ENCODE peak calls at places on chromosomes 5 and 9, in five cellular contexts. R is small intestine; A is CD8-positive, alpha-beta T cell; O is pancreas; Z is tibial nerve. H is an unnamed sample.
A peak's percentile ranks its signal among the peaks of the same experiment; 100 is the strongest.

GRCh38 chr9:209143-209758 is 5.4 kb upstream of the DOCK8 start:
- DNase-seq in R (no peak), A (no peak), O (no peak), Z (no peak), H (no peak)

GRCh38 chr9:138007566-138008080 is 130.0 kb downstream of the CACNA1B start:
- DNase-seq in R (no peak), A (no peak), O (no peak), Z (no peak), H (no peak)

GRCh38 chr5:10602031-10602806 is 38.3 kb downstream of the ANKRD33B start:
- DNase-seq in R (peak; percentile 15), A (no peak), O (no peak), Z (no peak), H (no peak)

GRCh38 chr5:74400067-74400466 is 240.5 kb downstream of the ENC1 start:
- DNase-seq in R (peak; percentile 69), A (no peak), O (peak; percentile 47), Z (no peak), H (no peak)

GRCh38 chr9:121246821-121247511 is 21.0 kb upstream of the GSN start:
- DNase-seq in R (no peak), A (no peak), O (no peak), Z (no peak), H (no peak)

GRCh38 chr9:135227641-135228251 is 140.3 kb downstream of the OLFM1 start:
- DNase-seq in R (no peak), A (no peak), O (no peak), Z (no peak), H (no peak)

GRCh38 chr5:172569862-172570558 is 71.1 kb upstream of the NEURL1B start:
- DNase-seq in R (peak; percentile 43), A (no peak), O (no peak), Z (no peak), H (no peak)

GRCh38 chr9:100419166-100419565 is 7.8 kb upstream of the MSANTD3 start:
- DNase-seq in R (no peak), A (no peak), O (no peak), Z (no peak), H (no peak)

GRCh38 chr5:172958268-172959046 is 767 bp upstream of the RPL26L1 start:
- DNase-seq in R (peak; percentile 69), A (peak; percentile 47), O (peak; percentile 33), Z (peak; percentile 54), H (no peak)

GRCh38 chr9:15115702-15116639 is 191.0 kb downstream of the TTC39B start:
- DNase-seq in R (no peak), A (no peak), O (no peak), Z (no peak), H (no peak)

GRCh38 chr5:142293486-142293885 is 31.3 kb downstream of the SPRY4 start:
- DNase-seq in R (no peak), A (no peak), O (no peak), Z (no peak), H (no peak)
- H3K27ac ChIP-seq in R (no peak overlapping the region), A (no peak overlapping the region), O (no peak overlapping the region), Z (no peak overlapping the region), H (no peak overlapping the region)

GRCh38 chr5:115453391-115454095 is 91.0 kb downstream of the FEM1C start:
- DNase-seq in R (peak; percentile 56), A (no peak), O (no peak), Z (no peak), H (no peak)
- H3K4me1 ChIP-seq in R (peaks cover 24% of the 10 kb centered on the region), A (no peaks in the 10 kb centered on the region), O (peaks cover 63% of the 10 kb centered on the region), Z (peaks cover 11% of the 10 kb centered on the region), H (no peaks in the 10 kb centered on the region)

GRCh38 chr9:37083654-37084053 is 36.7 kb upstream of the ZCCHC7 start:
- DNase-seq in R (no peak), A (no peak), O (no peak), Z (no peak), H (no peak)

GRCh38 chr9:37079370-37080164 is 40.8 kb upstream of the ZCCHC7 start:
- DNase-seq in R (peak; percentile 95), A (peak; percentile 86), O (peak; percentile 93), Z (peak; percentile 85), H (peak; percentile 77)

GRCh38 chr9:37082214-37082765 is 38.1 kb upstream of the ZCCHC7 start:
- DNase-seq in R (peak; percentile 54), A (no peak), O (no peak), Z (no peak), H (no peak)

GRCh38 chr9:37085233-37085632 is 35.1 kb upstream of the ZCCHC7 start:
- DNase-seq in R (no peak), A (no peak), O (no peak), Z (no peak), H (no peak)
- H3K36me3 ChIP-seq in R (peaks cover 10% of the 10 kb centered on the region), A (peaks cover 4% of the 10 kb centered on the region), O (peaks cover 9% of the 10 kb centered on the region), Z (no peaks in the 10 kb centered on the region), H (no peaks in the 10 kb centered on the region)

DNA sequence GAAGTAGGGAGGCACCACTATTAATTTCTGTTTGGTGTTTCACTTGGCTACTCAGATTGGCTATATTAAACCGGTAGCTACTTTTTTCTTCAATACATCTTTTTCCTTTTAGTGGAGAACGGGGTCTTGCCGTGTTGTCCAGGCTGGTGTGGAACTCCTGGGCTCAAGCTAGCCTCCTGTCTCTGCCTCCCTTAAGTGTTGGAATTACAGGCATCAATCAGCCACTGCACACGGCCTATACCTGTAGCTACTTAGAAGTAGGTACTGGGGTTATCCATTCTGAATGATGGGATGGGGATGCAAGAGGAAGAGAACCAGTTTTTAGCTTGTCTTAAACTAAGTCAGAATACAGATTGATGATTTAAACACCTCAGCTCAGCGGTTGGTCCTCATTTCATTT is 1.7 kb downstream of the UBE2D2 start:
- DNase-seq in R (no peak), A (no peak), O (no peak), Z (no peak), H (no peak)
- H3K27ac ChIP-seq in R (peak overlapping the region; percentile 11), A (peak overlapping the region; percentile 87), O (no peak overlapping the region), Z (no peak overlapping the region), H (no peak overlapping the region)

DNA sequence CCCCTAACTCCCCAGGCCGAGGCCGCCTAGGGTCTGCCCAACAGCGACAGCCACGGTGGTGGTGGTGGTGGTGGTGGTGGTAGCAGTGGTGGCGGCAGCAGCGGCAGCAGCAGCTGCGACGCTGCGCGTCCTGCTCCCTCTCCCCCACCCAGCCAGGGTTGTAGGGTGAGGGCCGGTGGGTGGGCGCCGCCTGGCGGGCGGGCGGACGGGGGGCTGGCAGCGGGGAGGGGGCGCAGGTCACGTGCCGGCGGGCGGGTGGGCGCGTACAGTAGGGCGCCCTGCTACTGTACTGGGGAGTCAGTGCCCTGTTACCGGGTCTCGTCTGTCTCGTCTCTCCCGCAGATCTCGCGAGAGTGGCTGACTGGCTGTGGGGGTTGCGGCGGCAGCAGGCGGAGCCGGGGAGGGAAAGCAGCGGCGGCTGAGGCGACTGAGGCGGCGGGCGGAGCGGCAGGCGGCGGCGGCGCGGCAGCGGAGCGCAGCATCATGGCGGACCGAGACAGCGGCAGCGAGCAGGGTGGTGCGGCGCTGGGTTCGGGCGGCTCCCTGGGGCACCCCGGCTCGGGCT is at the start of gene PURA:
- DNase-seq in R (peak; percentile 94), A (peak; percentile 93), O (peak; percentile 96), Z (peak; percentile 95), H (no peak)
- H3K4me1 ChIP-seq in R (peaks cover 3% of the 10 kb centered on the region), A (peaks cover 69% of the 10 kb centered on the region), O (peaks cover 11% of the 10 kb centered on the region), Z (peaks cover 61% of the 10 kb centered on the region), H (peaks cover 3% of the 10 kb centered on the region)

GRCh38 chr5:37197340-37198050 is 51.7 kb downstream of the CPLANE1 start:
- DNase-seq in R (peak; percentile 31), A (no peak), O (no peak), Z (no peak), H (no peak)

GRCh38 chr5:37198066-37198465 is 51.1 kb downstream of the CPLANE1 start:
- DNase-seq in R (no peak), A (no peak), O (no peak), Z (no peak), H (no peak)

GRCh38 chr5:37198842-37199241 is 50.3 kb downstream of the CPLANE1 start:
- DNase-seq in R (no peak), A (no peak), O (no peak), Z (no peak), H (no peak)
- H3K36me3 ChIP-seq in R (no peaks in the 10 kb centered on the region), A (no peaks in the 10 kb centered on the region), O (no peaks in the 10 kb centered on the region), Z (no peaks in the 10 kb centered on the region), H (no peaks in the 10 kb centered on the region)

GRCh38 chr9:128231638-128232568 is 28.7 kb downstream of the DNM1 start:
- DNase-seq in R (no peak), A (no peak), O (no peak), Z (no peak), H (no peak)

GRCh38 chr9:128232811-128233428 is 29.7 kb downstream of the DNM1 start:
- DNase-seq in R (no peak), A (no peak), O (no peak), Z (no peak), H (no peak)

DNA sequence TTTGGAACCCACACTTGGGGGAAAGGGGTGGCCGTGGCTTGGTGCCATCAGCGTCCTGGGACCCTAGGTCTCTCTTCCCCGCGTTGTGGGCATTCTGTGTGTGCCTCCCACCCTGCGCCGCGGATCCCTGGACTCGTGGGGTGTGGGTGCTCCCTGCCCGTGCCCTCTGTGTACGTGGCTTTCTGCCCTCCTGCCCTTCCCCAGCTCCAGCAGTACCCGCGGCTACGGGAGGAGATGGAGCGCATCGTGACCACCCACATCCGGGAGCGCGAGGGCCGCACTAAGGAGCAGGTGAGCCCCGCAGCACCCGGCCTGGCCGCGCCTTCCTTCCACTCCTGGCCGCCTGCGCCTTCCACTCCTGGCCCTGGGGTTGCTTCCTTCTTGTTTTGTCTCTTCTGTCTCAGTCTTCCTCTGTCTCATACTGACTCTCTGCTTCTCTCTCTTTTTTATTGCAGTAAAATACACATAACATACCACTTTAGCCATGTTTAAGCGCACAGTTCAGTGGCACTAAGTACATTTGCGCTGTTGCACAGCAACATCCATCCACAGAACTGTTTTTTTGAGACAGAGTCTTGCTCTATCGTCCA is 30.7 kb downstream of the DNM1 start:
- DNase-seq in R (no peak), A (no peak), O (no peak), Z (no peak), H (no peak)
- H3K27ac ChIP-seq in R (no peak overlapping the region), A (no peak overlapping the region), O (no peak overlapping the region), Z (no peak overlapping the region), H (no peak overlapping the region)

GRCh38 chr5:147712583-147712982 is 69.9 kb downstream of the JAKMIP2 start:
- DNase-seq in R (no peak), A (no peak), O (no peak), Z (no peak), H (no peak)

GRCh38 chr5:147708708-147709107 is 73.8 kb downstream of the JAKMIP2 start:
- DNase-seq in R (no peak), A (no peak), O (no peak), Z (no peak), H (no peak)

GRCh38 chr5:147712024-147712423 is 70.5 kb downstream of the JAKMIP2 start:
- DNase-seq in R (peak; percentile 64), A (no peak), O (peak; percentile 9), Z (no peak), H (no peak)

GRCh38 chr5:147711019-147711418 is 71.5 kb downstream of the JAKMIP2 start:
- DNase-seq in R (no peak), A (no peak), O (no peak), Z (no peak), H (no peak)

DNA sequence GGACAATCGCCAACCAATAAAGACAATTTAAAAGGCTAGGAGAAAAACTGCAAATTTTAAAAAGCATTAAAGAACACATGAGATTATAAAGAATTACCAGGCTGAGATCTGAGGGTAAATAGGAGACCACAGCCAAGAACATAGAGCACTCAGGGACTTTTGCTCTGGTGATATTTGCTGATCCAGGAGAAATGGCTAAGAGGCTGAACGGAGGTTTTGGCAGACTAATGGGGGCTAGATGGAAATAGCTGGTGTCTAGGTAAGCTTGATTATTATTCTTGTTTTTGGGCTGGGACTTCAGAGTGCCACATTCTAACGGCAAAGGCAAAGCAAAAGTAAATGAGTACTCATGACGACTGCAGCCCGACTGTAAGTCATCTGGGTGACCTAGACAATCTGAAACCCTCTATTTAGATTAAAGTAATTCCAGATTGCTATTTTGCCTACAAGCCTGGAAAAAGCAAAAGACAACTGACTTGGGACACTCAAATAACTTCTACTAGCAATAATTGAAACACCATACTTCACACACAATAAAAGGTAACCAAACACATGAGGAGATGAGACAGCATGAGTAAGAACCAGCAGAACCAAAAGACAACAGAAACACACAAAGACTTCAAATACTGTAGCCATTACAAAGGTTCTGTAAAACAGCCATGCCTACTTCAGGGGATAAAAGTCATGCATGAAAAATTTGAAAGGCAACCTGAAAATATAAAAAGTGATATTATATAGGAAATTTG is 68.8 kb downstream of the JAKMIP2 start:
- DNase-seq in R (no peak), A (no peak), O (no peak), Z (no peak), H (no peak)
- H3K4me1 ChIP-seq in R (no peaks in the 10 kb centered on the region), A (no peaks in the 10 kb centered on the region), O (no peaks in the 10 kb centered on the region), Z (no peaks in the 10 kb centered on the region), H (no peaks in the 10 kb centered on the region)

H was measured in iPS DF 6.9.